ENCODE peak calls at places on chromosomes 5 and 9, in ten cellular contexts. One of them, this sample, is unnamed.

GRCh38 chr9:112135706-112136105 is 39.4 kb downstream of the SUSD1 start:
- DNase-seq in spleen: no peak
- DNase-seq in astrocyte of the spinal cord: no peak
- DNase-seq in heart left ventricle: no peak
- DNase-seq in GM23338: no peak
- DNase-seq in IMR-90: no peak
- DNase-seq in hepatocyte: no peak
- DNase-seq in HCT116: no peak
- DNase-seq in psoas muscle: no peak
- DNase-seq in BJ: no peak
- DNase-seq in this sample: no peak

GRCh38 chr9:129166962-129167557 is 11.0 kb downstream of the IER5L start:
- DNase-seq in spleen: no peak
- DNase-seq in astrocyte of the spinal cord: peak; percentile 76
- DNase-seq in heart left ventricle: peak; percentile 81
- DNase-seq in GM23338: peak; percentile 87
- DNase-seq in IMR-90: peak; percentile 80
- DNase-seq in hepatocyte: peak; percentile 92
- DNase-seq in HCT116: peak; percentile 63
- DNase-seq in psoas muscle: peak; percentile 72
- DNase-seq in BJ: no peak
- DNase-seq in this sample: no peak

GRCh38 chr5:109630109-109630508 is 59.6 kb upstream of the MAN2A1 start:
- DNase-seq in spleen: no peak
- DNase-seq in astrocyte of the spinal cord: peak; percentile 51
- DNase-seq in heart left ventricle: no peak
- DNase-seq in GM23338: no peak
- DNase-seq in IMR-90: no peak
- DNase-seq in hepatocyte: no peak
- DNase-seq in HCT116: no peak
- DNase-seq in psoas muscle: no peak
- DNase-seq in BJ: no peak
- DNase-seq in this sample: no peak

GRCh38 chr9:98074119-98074990 is 17.8 kb downstream of the NANS start:
- DNase-seq in spleen: peak; percentile 89
- DNase-seq in astrocyte of the spinal cord: peak; percentile 62
- DNase-seq in heart left ventricle: peak; percentile 41
- DNase-seq in GM23338: peak; percentile 82
- DNase-seq in IMR-90: peak; percentile 59
- DNase-seq in hepatocyte: peak; percentile 75
- DNase-seq in HCT116: no peak
- DNase-seq in psoas muscle: peak; percentile 74
- DNase-seq in BJ: no peak
- DNase-seq in this sample: peak; percentile 69

GRCh38 chr5:81755320-81755719 is 4.4 kb upstream of the SSBP2 start:
- DNase-seq in spleen: no peak
- DNase-seq in astrocyte of the spinal cord: peak; percentile 87
- DNase-seq in heart left ventricle: no peak
- DNase-seq in GM23338: peak; percentile 91
- DNase-seq in IMR-90: peak; percentile 89
- DNase-seq in hepatocyte: peak; percentile 79
- DNase-seq in HCT116: peak; percentile 47
- DNase-seq in psoas muscle: no peak
- DNase-seq in BJ: peak; percentile 69
- DNase-seq in this sample: peak; percentile 70

GRCh38 chr5:106386287-106386686 is 1284.5 kb downstream of the EFNA5 start:
- DNase-seq in spleen: no peak
- DNase-seq in astrocyte of the spinal cord: no peak
- DNase-seq in heart left ventricle: no peak
- DNase-seq in GM23338: no peak
- DNase-seq in IMR-90: no peak
- DNase-seq in hepatocyte: no peak
- DNase-seq in HCT116: no peak
- DNase-seq in psoas muscle: no peak
- DNase-seq in BJ: no peak
- DNase-seq in this sample: no peak

GRCh38 chr9:126704157-126704941 is 90.6 kb downstream of the LMX1B start:
- DNase-seq in spleen: peak; percentile 74
- DNase-seq in astrocyte of the spinal cord: peak; percentile 46
- DNase-seq in heart left ventricle: no peak
- DNase-seq in GM23338: no peak
- DNase-seq in IMR-90: peak; percentile 46
- DNase-seq in hepatocyte: peak; percentile 79
- DNase-seq in HCT116: peak; percentile 29
- DNase-seq in psoas muscle: no peak
- DNase-seq in BJ: no peak
- DNase-seq in this sample: peak; percentile 18

GRCh38 chr9:130156672-130157071 is 15.5 kb upstream of the NCS1 start:
- DNase-seq in spleen: no peak
- DNase-seq in astrocyte of the spinal cord: no peak
- DNase-seq in heart left ventricle: no peak
- DNase-seq in GM23338: no peak
- DNase-seq in IMR-90: no peak
- DNase-seq in hepatocyte: no peak
- DNase-seq in HCT116: no peak
- DNase-seq in psoas muscle: peak; percentile 63
- DNase-seq in BJ: no peak
- DNase-seq in this sample: no peak

GRCh38 chr5:141849371-141850182 is 28.6 kb downstream of the PCDH1 start:
- DNase-seq in spleen: peak; percentile 93
- DNase-seq in astrocyte of the spinal cord: peak; percentile 62
- DNase-seq in heart left ventricle: peak; percentile 92
- DNase-seq in GM23338: peak; percentile 97
- DNase-seq in IMR-90: peak; percentile 51
- DNase-seq in hepatocyte: peak; percentile 96
- DNase-seq in HCT116: no peak
- DNase-seq in psoas muscle: peak; percentile 88
- DNase-seq in BJ: no peak
- DNase-seq in this sample: peak; percentile 96

DNA sequence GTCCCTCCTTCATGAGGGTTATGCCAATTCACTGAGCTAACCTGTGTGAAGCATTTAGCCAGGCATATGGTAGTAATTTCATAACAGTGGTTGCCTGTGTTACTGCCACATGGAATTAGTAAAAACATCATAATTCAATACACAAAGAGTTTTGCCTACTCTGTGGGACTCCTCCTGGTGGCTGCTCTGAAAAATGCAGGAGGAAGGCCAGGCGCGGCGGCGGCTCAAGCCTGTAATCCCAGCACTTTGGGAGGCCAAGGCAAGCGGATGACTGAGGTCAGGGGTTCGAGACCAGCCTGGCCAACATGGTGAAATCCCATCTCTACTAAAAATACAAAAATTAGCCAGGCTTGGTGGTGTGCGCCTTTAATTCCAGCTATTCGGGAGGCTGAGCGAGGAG is 547.3 kb downstream of the CDK5RAP2 start:
- DNase-seq in spleen: no peak
- DNase-seq in astrocyte of the spinal cord: no peak
- DNase-seq in heart left ventricle: no peak
- DNase-seq in GM23338: peak; percentile 56
- DNase-seq in IMR-90: no peak
- DNase-seq in hepatocyte: no peak
- DNase-seq in HCT116: no peak
- DNase-seq in psoas muscle: no peak
- DNase-seq in BJ: no peak
- DNase-seq in this sample: no peak
- TF ChIP-seq CTCF in spleen: no peak
- TF ChIP-seq CTCF in astrocyte of the spinal cord: no peak
- TF ChIP-seq CTCF in heart left ventricle: no peak
- TF ChIP-seq CTCF in GM23338: peak; percentile 69
- TF ChIP-seq CTCF in IMR-90: peak; percentile 17
- TF ChIP-seq CTCF in hepatocyte: peak; percentile 19
- TF ChIP-seq CTCF in HCT116: peak; percentile 55
- TF ChIP-seq CTCF in psoas muscle: no peak
- TF ChIP-seq CTCF in BJ: peak; percentile 8
- TF ChIP-seq CTCF in this sample: no peak

GRCh38 chr5:77223653-77224052 is 13.2 kb downstream of the PDE8B start:
- DNase-seq in spleen: no peak
- DNase-seq in astrocyte of the spinal cord: no peak
- DNase-seq in heart left ventricle: no peak
- DNase-seq in GM23338: no peak
- DNase-seq in IMR-90: no peak
- DNase-seq in hepatocyte: no peak
- DNase-seq in HCT116: no peak
- DNase-seq in psoas muscle: no peak
- DNase-seq in BJ: no peak
- DNase-seq in this sample: no peak

GRCh38 chr5:77213601-77214000 is 3.1 kb downstream of the PDE8B start:
- DNase-seq in spleen: no peak
- DNase-seq in astrocyte of the spinal cord: no peak
- DNase-seq in heart left ventricle: no peak
- DNase-seq in GM23338: no peak
- DNase-seq in IMR-90: no peak
- DNase-seq in hepatocyte: no peak
- DNase-seq in HCT116: no peak
- DNase-seq in psoas muscle: no peak
- DNase-seq in BJ: no peak
- DNase-seq in this sample: no peak

GRCh38 chr5:77214151-77214550 is 3.7 kb downstream of the PDE8B start:
- DNase-seq in spleen: no peak
- DNase-seq in astrocyte of the spinal cord: no peak
- DNase-seq in heart left ventricle: no peak
- DNase-seq in GM23338: no peak
- DNase-seq in IMR-90: no peak
- DNase-seq in hepatocyte: no peak
- DNase-seq in HCT116: no peak
- DNase-seq in psoas muscle: no peak
- DNase-seq in BJ: no peak
- DNase-seq in this sample: no peak

GRCh38 chr5:77222722-77223121 is 12.2 kb downstream of the PDE8B start:
- DNase-seq in spleen: no peak
- DNase-seq in astrocyte of the spinal cord: no peak
- DNase-seq in heart left ventricle: no peak
- DNase-seq in GM23338: no peak
- DNase-seq in IMR-90: no peak
- DNase-seq in hepatocyte: no peak
- DNase-seq in HCT116: no peak
- DNase-seq in psoas muscle: no peak
- DNase-seq in BJ: no peak
- DNase-seq in this sample: no peak

GRCh38 chr5:77218263-77218662 is 7.8 kb downstream of the PDE8B start:
- DNase-seq in spleen: no peak
- DNase-seq in astrocyte of the spinal cord: no peak
- DNase-seq in heart left ventricle: no peak
- DNase-seq in GM23338: peak; percentile 57
- DNase-seq in IMR-90: no peak
- DNase-seq in hepatocyte: peak; percentile 20
- DNase-seq in HCT116: no peak
- DNase-seq in psoas muscle: no peak
- DNase-seq in BJ: no peak
- DNase-seq in this sample: no peak
- TF ChIP-seq CTCF in spleen: no peak
- TF ChIP-seq CTCF in astrocyte of the spinal cord: peak; percentile 37
- TF ChIP-seq CTCF in heart left ventricle: no peak
- TF ChIP-seq CTCF in GM23338: peak; percentile 5
- TF ChIP-seq CTCF in IMR-90: no peak
- TF ChIP-seq CTCF in hepatocyte: peak; percentile 15
- TF ChIP-seq CTCF in HCT116: peak; percentile 47
- TF ChIP-seq CTCF in psoas muscle: no peak
- TF ChIP-seq CTCF in BJ: peak; percentile 25
- TF ChIP-seq CTCF in this sample: no peak

GRCh38 chr9:125561497-125562148 is 145.4 kb downstream of the MAPKAP1 start:
- DNase-seq in spleen: no peak
- DNase-seq in astrocyte of the spinal cord: no peak
- DNase-seq in heart left ventricle: no peak
- DNase-seq in GM23338: no peak
- DNase-seq in IMR-90: no peak
- DNase-seq in hepatocyte: no peak
- DNase-seq in HCT116: no peak
- DNase-seq in psoas muscle: no peak
- DNase-seq in BJ: no peak
- DNase-seq in this sample: no peak

GRCh38 chr9:125559894-125560293 is 147.1 kb downstream of the MAPKAP1 start:
- DNase-seq in spleen: no peak
- DNase-seq in astrocyte of the spinal cord: no peak
- DNase-seq in heart left ventricle: no peak
- DNase-seq in GM23338: no peak
- DNase-seq in IMR-90: no peak
- DNase-seq in hepatocyte: no peak
- DNase-seq in HCT116: no peak
- DNase-seq in psoas muscle: no peak
- DNase-seq in BJ: no peak
- DNase-seq in this sample: no peak

GRCh38 chr9:125559194-125559593 is 147.8 kb downstream of the MAPKAP1 start:
- DNase-seq in spleen: peak; percentile 17
- DNase-seq in astrocyte of the spinal cord: no peak
- DNase-seq in heart left ventricle: no peak
- DNase-seq in GM23338: no peak
- DNase-seq in IMR-90: no peak
- DNase-seq in hepatocyte: no peak
- DNase-seq in HCT116: no peak
- DNase-seq in psoas muscle: no peak
- DNase-seq in BJ: no peak
- DNase-seq in this sample: no peak

GRCh38 chr9:125556046-125556445 is 151.0 kb downstream of the MAPKAP1 start:
- DNase-seq in spleen: no peak
- DNase-seq in astrocyte of the spinal cord: no peak
- DNase-seq in heart left ventricle: peak; percentile 44
- DNase-seq in GM23338: no peak
- DNase-seq in IMR-90: no peak
- DNase-seq in hepatocyte: no peak
- DNase-seq in HCT116: no peak
- DNase-seq in psoas muscle: no peak
- DNase-seq in BJ: no peak
- DNase-seq in this sample: no peak

DNA sequence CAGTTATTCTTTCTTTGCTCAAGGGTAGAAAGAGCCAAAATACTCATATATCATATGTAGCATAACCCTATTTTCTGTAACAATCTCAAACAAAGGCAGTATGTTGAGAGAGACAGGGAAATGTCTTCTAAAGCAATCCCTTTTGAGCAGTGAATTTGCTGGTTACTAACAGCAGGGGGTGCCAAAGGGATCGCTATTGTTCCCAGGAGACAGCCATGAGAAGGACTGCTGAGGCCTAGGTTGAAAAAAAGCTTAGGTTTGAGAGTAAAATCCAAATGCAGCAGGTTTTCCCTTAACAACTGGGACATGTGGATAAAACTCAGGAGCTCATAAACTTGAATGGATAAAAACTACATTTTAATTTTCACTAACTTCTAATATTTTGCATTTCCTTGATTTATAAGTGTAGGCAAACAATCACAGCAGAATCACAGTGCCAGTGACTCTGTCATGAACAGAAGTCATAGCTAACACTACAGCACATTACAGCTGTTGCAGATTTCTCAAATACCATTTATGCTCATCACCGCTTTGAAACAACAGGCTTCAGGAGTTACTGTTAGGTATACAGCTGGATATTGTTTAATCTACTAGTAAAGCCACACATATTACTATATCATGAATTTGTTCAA is 148.4 kb downstream of the MAPKAP1 start:
- DNase-seq in spleen: no peak
- DNase-seq in astrocyte of the spinal cord: peak; percentile 80
- DNase-seq in heart left ventricle: peak; percentile 57
- DNase-seq in GM23338: peak; percentile 89
- DNase-seq in IMR-90: peak; percentile 83
- DNase-seq in hepatocyte: peak; percentile 84
- DNase-seq in HCT116: peak; percentile 50
- DNase-seq in psoas muscle: no peak
- DNase-seq in BJ: no peak
- DNase-seq in this sample: peak; percentile 48
- TF ChIP-seq CTCF in spleen: peak; percentile 86
- TF ChIP-seq CTCF in astrocyte of the spinal cord: peak; percentile 82
- TF ChIP-seq CTCF in heart left ventricle: peak; percentile 68
- TF ChIP-seq CTCF in GM23338: peak; percentile 80
- TF ChIP-seq CTCF in IMR-90: peak; percentile 77
- TF ChIP-seq CTCF in hepatocyte: peak; percentile 78
- TF ChIP-seq CTCF in HCT116: peak; percentile 81
- TF ChIP-seq CTCF in psoas muscle: peak; percentile 74
- TF ChIP-seq CTCF in BJ: peak; percentile 83
- TF ChIP-seq CTCF in this sample: peak; percentile 80

GRCh38 chr5:31113101-31113500 is 80.4 kb upstream of the CDH6 start:
- DNase-seq in spleen: no peak
- DNase-seq in astrocyte of the spinal cord: peak; percentile 85
- DNase-seq in heart left ventricle: no peak
- DNase-seq in GM23338: no peak
- DNase-seq in IMR-90: peak; percentile 88
- DNase-seq in hepatocyte: no peak
- DNase-seq in HCT116: no peak
- DNase-seq in psoas muscle: no peak
- DNase-seq in BJ: peak; percentile 49
- DNase-seq in this sample: no peak
- TF ChIP-seq CTCF in spleen: no peak
- TF ChIP-seq CTCF in astrocyte of the spinal cord: no peak
- TF ChIP-seq CTCF in heart left ventricle: no peak
- TF ChIP-seq CTCF in GM23338: no peak
- TF ChIP-seq CTCF in IMR-90: no peak
- TF ChIP-seq CTCF in hepatocyte: no peak
- TF ChIP-seq CTCF in HCT116: no peak
- TF ChIP-seq CTCF in psoas muscle: no peak
- TF ChIP-seq CTCF in BJ: no peak
- TF ChIP-seq CTCF in this sample: no peak